ENCODE peak calls at places on chromosomes 16 and 17, in ten cellular contexts. W, R, G, M, N, L, A, B, F and U are unnamed samples.

GRCh38 chr17:50948711-50949110 is 82.6 kb upstream of the TOB1 start:
- DNase-seq in F (no peak), M (no peak), G (peak; percentile 9), L (no peak), N (no peak), W (peak; percentile 24), A (no peak), R (no peak), B (no peak), U (no peak)

GRCh38 chr17:44601574-44602372 is 44.5 kb downstream of the FZD2 start:
- DNase-seq in N (peak; percentile 47), B (no peak), R (no peak), W (no peak), L (no peak), A (peak; percentile 35), G (peak; percentile 39), F (no peak), M (no peak), U (no peak)

GRCh38 chr16:12178251-12178990 is 201.9 kb downstream of the SNX29 start:
- DNase-seq in G (no peak), M (peak; percentile 73), L (no peak), W (no peak), R (no peak), N (peak; percentile 90), A (peak; percentile 62), B (no peak), F (no peak), U (no peak)

GRCh38 chr17:77779711-77780539 is 178.6 kb upstream of the TNRC6C start:
- DNase-seq in F (peak; percentile 29), W (peak; percentile 50), M (peak; percentile 45), G (no peak), N (no peak), A (no peak), L (no peak), B (no peak), R (no peak), U (no peak)

GRCh38 chr17:1201132-1201702 is 21.4 kb upstream of the ABR start:
- DNase-seq in N (no peak), M (no peak), R (no peak), A (no peak), F (no peak), G (no peak), W (no peak), L (peak; percentile 80), B (no peak), U (no peak)

GRCh38 chr17:28416703-28417311 is 10.8 kb upstream of the SLC46A1 start:
- DNase-seq in M (peak; percentile 76), G (peak; percentile 67), R (no peak), N (peak; percentile 81), F (peak; percentile 76), L (peak; percentile 68), A (peak; percentile 63), W (no peak), B (peak; percentile 14), U (peak; percentile 89)

GRCh38 chr17:78923660-78924453 is 1.3 kb downstream of the TIMP2 start:
- DNase-seq in M (no peak), N (peak; percentile 68), F (peak; percentile 86), L (peak; percentile 75), B (peak; percentile 39), W (no peak), A (no peak), R (no peak), G (no peak), U (peak; percentile 5)

GRCh38 chr17:28320215-28321061 is 1.4 kb downstream of the TMEM97 start:
- DNase-seq in B (no peak), G (no peak), W (no peak), F (peak; percentile 11), A (peak; percentile 18), N (no peak), M (no peak), L (no peak), R (no peak), U (no peak)

GRCh38 chr17:45282683-45283644 is 21.1 kb upstream of the SPATA32 start:
- DNase-seq in B (no peak), F (no peak), W (no peak), M (peak; percentile 78), R (peak; percentile 70), L (no peak), A (peak; percentile 84), G (peak; percentile 85), N (peak; percentile 49), U (no peak)

GRCh38 chr16:71758293-71758760 is 33.8 kb upstream of the PHLPP2 start:
- DNase-seq in L (no peak), F (no peak), N (no peak), M (no peak), W (no peak), R (no peak), B (no peak), G (no peak), A (no peak), U (no peak)

GRCh38 chr17:75277664-75278071 is 6.6 kb upstream of the MIF4GD start:
- DNase-seq in L (no peak), N (peak; percentile 70), G (no peak), B (no peak), F (no peak), A (peak; percentile 48), M (peak; percentile 56), W (no peak), R (no peak), U (no peak)

GRCh38 chr17:51604299-51605020 is 344.1 kb downstream of the UTP18 start:
- DNase-seq in A (no peak), B (no peak), F (no peak), G (no peak), W (no peak), R (no peak), M (no peak), L (no peak), N (no peak), U (no peak)

GRCh38 chr17:62093188-62094155 is 28.4 kb upstream of the MED13 start:
- DNase-seq in F (no peak), L (no peak), W (no peak), A (peak; percentile 75), N (peak; percentile 97), R (no peak), B (no peak), G (no peak), M (peak; percentile 54), U (no peak)

GRCh38 chr17:76076100-76076764 is 1.7 kb downstream of the GALR2 start:
- DNase-seq in W (no peak), M (no peak), A (no peak), R (no peak), L (no peak), G (no peak), B (no peak), N (no peak), F (no peak), U (no peak)

GRCh38 chr17:42781639-42782401 is 1.4 kb downstream of the WNK4 start:
- DNase-seq in R (no peak), W (no peak), F (no peak), A (no peak), M (peak; percentile 46), B (no peak), L (no peak), G (no peak), N (peak; percentile 64), U (no peak)

GRCh38 chr17:50206604-50207293 is 5.3 kb upstream of the COL1A1 start:
- DNase-seq in R (no peak), G (no peak), B (no peak), M (peak; percentile 68), W (no peak), A (peak; percentile 52), L (no peak), F (no peak), N (peak; percentile 85), U (no peak)

GRCh38 chr17:41786227-41787020 is at the start of gene JUP:
- DNase-seq in W (peak; percentile 100), G (peak; percentile 94), A (peak; percentile 98), R (peak; percentile 99), L (peak; percentile 99), B (peak; percentile 81), M (peak; percentile 100), N (peak; percentile 96), F (peak; percentile 98), U (peak; percentile 99)

GRCh38 chr17:9183297-9183696 is 162.0 kb downstream of the NTN1 start:
- DNase-seq in A (no peak), M (no peak), F (no peak), B (no peak), G (no peak), N (no peak), R (no peak), W (no peak), L (no peak), U (no peak)

GRCh38 chr17:18217412-18218015 is 7.9 kb upstream of the LLGL1 start:
- DNase-seq in G (peak; percentile 27), L (peak; percentile 70), B (peak; percentile 57), A (peak; percentile 51), R (peak; percentile 11), W (peak; percentile 89), M (peak; percentile 75), F (peak; percentile 90), N (peak; percentile 67), U (peak; percentile 56)

GRCh38 chr17:30323895-30324319 is 9.9 kb downstream of the TMIGD1 start:
- DNase-seq in M (peak; percentile 76), A (peak; percentile 53), R (peak; percentile 14), W (no peak), G (no peak), B (peak; percentile 17), L (peak; percentile 55), F (peak; percentile 28), N (peak; percentile 33), U (no peak)

GRCh38 chr17:79114455-79115301 is 40.1 kb downstream of the ENGASE start:
- DNase-seq in G (peak; percentile 98), B (no peak), N (peak; percentile 28), M (peak; percentile 9), L (no peak), A (no peak), F (peak; percentile 44), W (no peak), R (peak; percentile 91), U (peak; percentile 75)

GRCh38 chr16:48123104-48123788 is 32.5 kb downstream of the ABCC12 start:
- DNase-seq in M (peak; percentile 91), L (no peak), A (peak; percentile 97), F (no peak), N (peak; percentile 100), B (no peak), R (no peak), G (no peak), W (peak; percentile 32), U (no peak)

GRCh38 chr16:47721016-47721673 is 260.0 kb downstream of the PHKB start:
- DNase-seq in B (no peak), W (no peak), A (no peak), F (no peak), R (no peak), G (no peak), N (no peak), L (no peak), M (no peak), U (no peak)

GRCh38 chr17:42428141-42428944 is 5.3 kb upstream of the CAVIN1 start:
- DNase-seq in R (no peak), M (peak; percentile 96), W (peak; percentile 67), N (peak; percentile 97), L (peak; percentile 74), A (peak; percentile 95), G (peak; percentile 25), F (peak; percentile 82), B (no peak), U (no peak)

GRCh38 chr16:88351521-88352101 is 31.1 kb upstream of the ZNF469 start:
- DNase-seq in G (no peak), N (no peak), M (no peak), R (no peak), W (no peak), B (no peak), F (no peak), A (no peak), L (no peak), U (no peak)

GRCh38 chr16:50574852-50575251 is 26.7 kb downstream of the NKD1 start:
- DNase-seq in G (no peak), N (no peak), R (no peak), M (no peak), A (no peak), L (no peak), F (no peak), B (no peak), W (no peak), U (no peak)